ENCODE peak calls at places on chromosomes 2 and 18, in eight cellular contexts. X is stomach; Z is GM04503; E is KBM-7; P is activated T-helper 1 cell treated with anti-CD3 and anti-CD28 coated beads, Interleukin-12 subunit alpha, Interleukin-12 subunit beta, Interleukin-2, Interleukin-4 antibody, amounts not matched to agents 30 ng/mL and 10 ng/mL and 1 ng/mL, durations not matched to agents 14 hours and 24 hours and 36 hours; F is nephron progenitor cell; M is PC-9; L is amygdala. V is an unnamed sample.

GRCh38 chr2:127705281-127706065 is 4.2 kb downstream of the SFT2D3 start:
- DNase-seq in M (no peak), E (no peak), X (no peak), P (no peak), Z (no peak), L (no peak), F (no peak), V (no peak)

GRCh38 chr2:207881902-207882301 is 112.2 kb upstream of the FZD5 start:
- DNase-seq in E (no peak), F (no peak), M (no peak), X (no peak), L (no peak), P (no peak), Z (peak), V (no peak)

GRCh38 chr18:13035249-13035914 is 44.2 kb downstream of the CEP192 start:
- DNase-seq in L (no peak), F (no peak), P (no peak), M (no peak), X (no peak), Z (no peak), E (no peak), V (no peak)

GRCh38 chr2:118973542-118973951 is 31.6 kb downstream of the MARCO start:
- DNase-seq in M (peak), E (no peak), X (no peak), P (no peak), Z (peak), L (no peak), F (no peak), V (no peak)

GRCh38 chr2:207531024-207531411 is 1.3 kb downstream of the CREB1 start:
- DNase-seq in F (no peak), L (no peak), M (no peak), E (no peak), X (no peak), Z (no peak), P (no peak), V (peak)

GRCh38 chr2:29139152-29139551 is 23.9 kb downstream of the CLIP4 start:
- DNase-seq in M (no peak), P (no peak), F (no peak), X (no peak), E (no peak), L (no peak), Z (no peak), V (no peak)

GRCh38 chr2:17813015-17813741 is 3.1 kb upstream of the MSGN1 start:
- DNase-seq in M (no peak), Z (peak), E (peak), P (no peak), L (no peak), X (no peak), F (no peak), V (no peak)

GRCh38 chr2:62596061-62596658 is 90.2 kb upstream of the TMEM17 start:
- DNase-seq in X (no peak), Z (peak), F (no peak), M (no peak), P (no peak), L (no peak), E (no peak), V (no peak)

GRCh38 chr2:71154798-71155197 is 24.4 kb downstream of the MPHOSPH10 start:
- DNase-seq in X (no peak), Z (no peak), M (peak), F (no peak), P (no peak), E (peak), L (no peak), V (no peak)